ENCODE peak calls at places on chromosomes 2 and 18, in four cellular contexts. A is CD4-positive, alpha-beta T cell; Q is upper lobe of right lung; N is activated B cell treated with CpG ODN at 0.5 μM for 24 hours. M is an unnamed sample.

GRCh38 chr2:224776795-224777562 is 60.8 kb upstream of the CCDC195 start:
- DNase-seq in A (no peak), Q (no peak), N (no peak), M (no peak)

GRCh38 chr2:127157651-127158460 is 50.9 kb upstream of the BIN1 start:
- DNase-seq in A (no peak), Q (no peak), N (no peak), M (no peak)

GRCh38 chr2:241767464-241768250 is 9.0 kb upstream of the GAL3ST2 start:
- DNase-seq in A (no peak), Q (peak), N (no peak), M (peak)

GRCh38 chr2:195343942-195344530 is 313.0 kb upstream of the SLC39A10 start:
- DNase-seq in A (no peak), Q (no peak), N (no peak), M (no peak)

GRCh38 chr2:159775006-159775405 is 23.0 kb downstream of the CD302 start:
- DNase-seq in A (no peak), Q (no peak), N (no peak), M (no peak)

GRCh38 chr2:228927028-228928010 is 343.8 kb downstream of the PID1 start:
- DNase-seq in A (no peak), Q (no peak), N (no peak), M (no peak)

GRCh38 chr2:159456500-159457426 is 159.6 kb downstream of the BAZ2B start:
- DNase-seq in A (no peak), Q (no peak), N (no peak), M (no peak)

GRCh38 chr2:235765181-235765820 is 271.5 kb downstream of the AGAP1 start:
- DNase-seq in A (no peak), Q (no peak), N (no peak), M (no peak)

GRCh38 chr2:12978058-12978835 is 261.5 kb downstream of the TRIB2 start:
- DNase-seq in A (no peak), Q (no peak), N (no peak), M (no peak)

GRCh38 chr2:191631754-191632153 is 46.2 kb upstream of the NABP1 start:
- DNase-seq in A (no peak), Q (peak), N (no peak), M (no peak)

GRCh38 chr2:25222475-25223121 is 54.2 kb upstream of the POMC start:
- DNase-seq in A (no peak), Q (no peak), N (no peak), M (no peak)

GRCh38 chr2:121184248-121184862 is 100.6 kb downstream of the TFCP2L1 start:
- DNase-seq in A (no peak), Q (no peak), N (no peak), M (no peak)

GRCh38 chr2:176554107-176555048 is 285.1 kb downstream of the MTX2 start:
- DNase-seq in A (no peak), Q (no peak), N (no peak), M (no peak)

GRCh38 chr2:127626917-127627739 is 18.8 kb upstream of the GPR17 start:
- DNase-seq in A (no peak), Q (no peak), N (no peak), M (no peak)

GRCh38 chr2:240578488-240578887 is 8.0 kb upstream of the CAPN10 start:
- DNase-seq in A (no peak), Q (no peak), N (no peak), M (no peak)

GRCh38 chr2:240579071-240579762 is 7.3 kb upstream of the CAPN10 start:
- DNase-seq in A (no peak), Q (no peak), N (no peak), M (no peak)

GRCh38 chr2:240581811-240582210 is 4.7 kb upstream of the CAPN10 start:
- DNase-seq in A (no peak), Q (no peak), N (no peak), M (no peak)

GRCh38 chr2:240578110-240578450 is 8.5 kb upstream of the CAPN10 start:
- DNase-seq in A (no peak), Q (no peak), N (no peak), M (no peak)

GRCh38 chr2:240579771-240580614 is 6.5 kb upstream of the CAPN10 start:
- DNase-seq in A (peak), Q (peak), N (peak), M (peak)
- TF ChIP-seq CTCF in A (peak), Q (peak), N (no peak), M (peak)

DNA sequence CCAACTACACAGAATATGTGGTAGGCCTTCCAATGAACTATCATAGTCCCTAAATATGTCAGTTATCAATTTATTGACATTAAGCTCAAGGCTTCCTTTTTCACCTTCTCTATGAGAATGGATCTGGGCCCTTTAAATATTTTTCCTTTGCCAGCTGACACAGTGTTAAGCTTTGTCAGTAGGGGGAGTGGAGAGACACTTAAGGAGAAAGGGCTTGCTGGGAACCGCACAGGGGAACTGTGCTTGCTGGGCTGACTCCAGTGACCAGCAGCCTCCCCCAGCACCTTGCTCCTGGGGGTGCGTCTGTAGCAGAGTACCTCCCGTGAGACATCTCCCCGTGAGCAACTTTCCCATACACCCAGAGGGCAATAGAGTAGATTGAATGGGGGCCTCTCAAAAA is 6.5 kb upstream of the PTPN2 start:
- DNase-seq in A (no peak), Q (no peak), N (no peak), M (no peak)
- TF ChIP-seq CTCF in A (no peak), Q (no peak), N (no peak), M (peak)

DNA sequence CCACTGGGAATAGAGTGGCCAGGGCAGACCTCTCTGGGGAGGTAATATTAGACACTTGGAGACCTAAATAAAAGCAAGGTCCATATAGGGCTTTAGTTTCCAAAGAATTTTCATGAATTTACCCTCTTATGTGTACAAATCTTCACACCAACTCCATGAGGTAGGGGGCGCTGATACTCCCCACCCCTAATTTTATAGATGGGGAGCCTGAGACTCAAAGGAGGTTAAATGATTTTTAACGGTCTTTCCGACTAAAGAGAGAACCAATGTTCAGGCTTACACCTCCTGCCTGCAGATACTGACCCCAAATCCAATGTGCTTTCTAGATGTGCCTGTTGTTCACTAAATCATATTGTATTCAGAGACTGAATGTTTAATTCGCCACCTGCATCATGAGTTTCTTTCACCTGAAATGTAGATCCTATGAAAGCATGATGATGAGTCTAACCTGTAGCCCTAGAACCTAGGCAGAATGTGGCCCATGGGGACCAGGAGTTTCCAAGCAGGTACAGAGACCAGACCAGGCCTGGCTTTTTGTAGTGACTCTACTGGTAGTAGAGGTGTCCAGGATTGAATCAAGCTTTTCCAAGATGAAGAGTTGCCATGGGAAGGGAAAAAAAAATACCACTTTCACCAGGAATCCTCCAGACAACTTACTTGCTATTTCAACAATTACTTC is 16.8 kb upstream of the PAX3 start:
- DNase-seq in A (no peak), Q (no peak), N (no peak), M (no peak)
- TF ChIP-seq CTCF in A (no peak), Q (no peak), N (no peak), M (peak)

GRCh38 chr18:74957588-74958224 is 251.2 kb downstream of the PTGR3 start:
- DNase-seq in A (no peak), Q (no peak), N (no peak), M (no peak)
- TF ChIP-seq CTCF in A (no peak), Q (no peak), N (no peak), M (no peak)

DNA sequence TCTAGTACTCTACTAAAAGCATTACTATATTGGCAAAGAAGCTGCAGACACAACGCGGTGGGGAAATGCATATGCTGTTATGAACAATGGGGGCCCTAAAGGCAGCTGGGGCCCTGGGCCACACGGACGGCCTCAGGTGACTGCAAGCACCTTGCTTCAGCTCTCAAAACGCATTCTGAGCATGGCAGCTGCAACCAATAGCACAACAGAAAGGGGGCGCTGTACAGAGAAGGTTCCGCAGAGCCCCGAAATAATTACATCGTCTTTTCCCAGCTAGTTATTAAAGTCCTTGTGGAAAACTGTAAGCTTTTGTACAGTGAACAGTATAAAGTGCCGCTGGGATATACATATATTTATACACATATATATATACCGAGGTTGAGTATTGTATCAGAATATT is 45.3 kb upstream of the PXDN start:
- DNase-seq in A (no peak), Q (no peak), N (no peak), M (no peak)
- TF ChIP-seq CTCF in A (no peak), Q (no peak), N (no peak), M (peak)

DNA sequence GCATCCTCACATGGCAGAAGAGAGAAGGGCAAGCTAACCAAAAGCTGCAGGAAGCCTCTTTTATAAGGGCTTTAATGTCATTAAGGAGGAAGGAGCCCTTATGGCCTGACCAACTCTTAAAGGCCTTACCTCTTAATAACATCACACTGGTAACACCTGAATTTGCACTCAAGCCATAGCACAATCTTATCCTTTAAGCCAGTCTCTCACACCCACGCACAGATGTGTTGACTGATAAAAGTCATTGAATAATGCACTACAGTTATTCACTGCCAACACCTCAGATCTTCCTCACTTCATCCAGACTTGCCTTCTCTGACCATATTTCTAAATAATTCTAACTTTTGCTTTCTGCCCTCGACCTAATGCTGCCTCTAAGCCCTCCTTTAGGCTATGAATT is 516.8 kb downstream of the ADCYAP1 start:
- DNase-seq in A (no peak), Q (no peak), N (no peak), M (no peak)
- TF ChIP-seq CTCF in A (no peak), Q (no peak), N (no peak), M (no peak)

GRCh38 chr2:73851274-73851673 is 22.5 kb downstream of the STAMBP start:
- DNase-seq in A (no peak), Q (no peak), N (no peak), M (no peak)
- TF ChIP-seq CTCF in A (peak), Q (no peak), N (no peak), M (peak)

DNA sequence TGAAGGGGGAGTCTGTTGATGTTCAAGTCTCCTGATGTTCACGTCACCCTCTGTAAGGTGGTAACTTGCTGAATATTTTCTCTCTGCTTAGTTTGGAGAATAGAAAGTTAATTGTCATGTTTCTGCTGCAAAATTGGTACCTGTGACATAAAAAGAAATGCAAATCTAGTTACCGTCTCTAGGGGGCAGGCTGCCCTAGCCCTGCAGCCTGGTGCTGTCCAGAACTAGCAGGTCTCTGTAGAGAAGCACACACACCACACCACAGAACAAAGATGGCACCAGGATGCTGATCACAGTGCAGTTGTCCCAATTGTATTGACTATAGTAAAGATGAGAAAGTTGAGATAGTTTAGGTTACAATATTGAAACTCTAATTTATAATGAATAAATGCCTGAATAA is 47.0 kb downstream of the SLC9A4 start:
- DNase-seq in A (no peak), Q (no peak), N (no peak), M (no peak)
- TF ChIP-seq CTCF in A (peak), Q (peak), N (no peak), M (peak)

GRCh38 chr2:40178171-40178778 is 273.6 kb downstream of the SLC8A1 start:
- DNase-seq in A (no peak), Q (no peak), N (no peak), M (no peak)
- TF ChIP-seq CTCF in A (no peak), Q (no peak), N (no peak), M (no peak)

DNA sequence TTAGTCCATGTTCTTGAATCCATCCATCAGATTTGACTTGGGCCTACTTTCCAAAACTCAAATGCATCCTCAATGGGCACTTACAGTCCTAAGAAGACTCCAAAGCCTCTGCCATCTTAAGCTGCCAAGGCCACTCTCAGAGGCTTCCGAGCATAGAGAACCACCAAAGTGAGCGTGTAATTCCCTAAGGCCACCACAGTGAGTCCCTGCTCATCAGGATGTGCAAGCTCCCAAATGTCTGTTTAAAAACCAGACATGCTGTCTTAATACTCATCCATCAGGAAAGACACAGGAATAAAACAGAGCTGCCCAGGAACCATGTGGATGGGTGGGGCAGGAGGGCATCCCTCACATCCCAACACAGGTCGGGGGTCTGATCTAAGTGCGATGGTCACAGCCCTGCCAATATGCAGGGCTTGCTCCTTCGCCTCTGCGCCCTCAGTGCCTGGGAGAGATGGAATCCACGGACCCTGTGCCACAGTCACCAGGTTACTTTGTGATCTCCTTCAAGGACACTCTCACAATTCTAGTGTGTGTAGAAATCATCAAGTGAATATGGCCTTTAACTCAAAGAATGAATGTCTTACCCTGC is 80.4 kb downstream of the POLR1A start:
- DNase-seq in A (no peak), Q (no peak), N (no peak), M (no peak)
- TF ChIP-seq CTCF in A (no peak), Q (no peak), N (no peak), M (no peak)